ENCODE peak calls at places on chromosomes 1 and 21, in seven cellular contexts. O is AG04449; P is AG04450; X is CD8-positive, alpha-beta T cell; U is adipocyte; C is dorsolateral prefrontal cortex; Y is AG09309. A is an unnamed sample.

GRCh38 chr1:162605225-162605927 is 26.9 kb upstream of the DDR2 start:
- DNase-seq in X (no peak), P (peak; percentile 86), C (no peak), U (peak; percentile 90), Y (peak; percentile 86), O (peak; percentile 73), A (peak; percentile 92)

GRCh38 chr21:44874497-44875331 is 1.2 kb upstream of the PTTG1IP start:
- DNase-seq in X (peak; percentile 69), U (no peak), P (no peak), C (no peak), O (no peak), Y (no peak), A (no peak)

GRCh38 chr1:2003564-2004131 is at the start of gene CFAP74:
- DNase-seq in O (no peak), U (peak; percentile 8), Y (no peak), P (no peak), C (no peak), X (no peak), A (peak; percentile 3)

GRCh38 chr1:227889047-227889862 is 58.5 kb downstream of the WNT9A start:
- DNase-seq in P (no peak), U (no peak), Y (no peak), O (no peak), X (peak; percentile 47), C (peak; percentile 20), A (no peak)

GRCh38 chr1:61538228-61538627 is 186.7 kb downstream of the TM2D1 start:
- DNase-seq in P (no peak), O (no peak), C (no peak), U (no peak), X (no peak), Y (no peak), A (no peak)

GRCh38 chr1:18241932-18242331 is 134.3 kb downstream of the IGSF21 start:
- DNase-seq in O (no peak), X (no peak), Y (no peak), P (no peak), C (no peak), U (no peak), A (no peak)

GRCh38 chr1:4021895-4022268 is 121.8 kb upstream of the C1orf174 start:
- DNase-seq in U (no peak), X (no peak), P (no peak), C (no peak), O (no peak), Y (no peak), A (no peak)

GRCh38 chr1:27602510-27603319 is 1.2 kb downstream of the AHDC1 start:
- DNase-seq in O (no peak), Y (no peak), P (no peak), U (peak; percentile 85), X (no peak), C (no peak), A (no peak)

GRCh38 chr1:52059326-52059725 is 3.2 kb downstream of the BTF3L4 start:
- DNase-seq in Y (peak; percentile 32), O (no peak), X (no peak), P (no peak), C (no peak), U (peak; percentile 83), A (peak; percentile 10)

GRCh38 chr1:53435151-53435550 is 24.0 kb upstream of the DMRTB1 start:
- DNase-seq in O (no peak), Y (no peak), P (no peak), U (no peak), X (no peak), C (no peak), A (no peak)

GRCh38 chr1:101463195-101463594 is 226.4 kb downstream of the S1PR1 start:
- DNase-seq in P (no peak), X (no peak), U (no peak), C (no peak), O (no peak), Y (no peak), A (no peak)

GRCh38 chr1:6127587-6128163 is 52.4 kb downstream of the CHD5 start:
- DNase-seq in P (no peak), C (peak; percentile 38), Y (no peak), O (no peak), U (peak; percentile 72), X (peak; percentile 69), A (no peak)

GRCh38 chr21:41684381-41685245 is 82.2 kb downstream of the RIPK4 start:
- DNase-seq in P (peak; percentile 13), U (peak; percentile 65), Y (no peak), X (no peak), C (no peak), O (peak; percentile 23), A (peak; percentile 58)

GRCh38 chr1:29397256-29397590 is 160.9 kb downstream of the PTPRU start:
- DNase-seq in P (no peak), Y (no peak), O (no peak), C (no peak), X (peak; percentile 37), U (no peak), A (no peak)

GRCh38 chr1:232984577-232985425 is 34.4 kb downstream of the NTPCR start:
- DNase-seq in X (no peak), Y (no peak), P (no peak), U (no peak), C (peak; percentile 66), O (no peak), A (no peak)

GRCh38 chr1:185850366-185850765 is 116.2 kb downstream of the HMCN1 start:
- DNase-seq in P (no peak), U (no peak), C (no peak), Y (no peak), X (no peak), O (no peak), A (no peak)

GRCh38 chr1:234602334-234603220 is 7.4 kb downstream of the IRF2BP2 start:
- DNase-seq in U (peak; percentile 94), Y (peak; percentile 88), P (peak; percentile 86), O (peak; percentile 91), C (no peak), X (no peak), A (peak; percentile 89)

GRCh38 chr1:2287649-2288048 is 59.5 kb downstream of the SKI start:
- DNase-seq in O (no peak), P (no peak), X (no peak), C (no peak), U (no peak), Y (no peak), A (no peak)

DNA sequence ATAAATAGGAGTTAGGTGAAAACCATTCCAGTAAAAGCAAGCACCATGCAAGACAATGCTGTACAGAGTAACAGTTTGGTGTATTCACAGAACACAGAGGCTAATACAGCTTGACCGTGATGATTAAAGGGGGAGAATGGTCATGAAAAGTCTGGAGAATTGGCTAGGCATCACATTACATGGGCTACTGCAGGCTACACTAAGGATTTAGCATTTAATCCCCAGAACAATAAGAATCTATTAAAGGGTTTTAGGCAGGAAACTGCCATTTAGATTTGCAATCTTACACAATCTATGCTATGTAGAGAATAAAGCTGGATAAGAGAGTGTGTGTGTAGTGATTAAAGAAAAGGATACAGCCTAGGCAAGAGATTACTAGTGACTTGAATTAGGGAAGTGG is 30.6 kb downstream of the HFM1 start:
- DNase-seq in C (no peak), X (no peak), U (no peak), Y (no peak), P (no peak), O (no peak), A (no peak)
- H3K4me3 ChIP-seq in C (no peak overlapping the region), X (no peak overlapping the region), U (no peak overlapping the region), Y (no peak overlapping the region), P (no peak overlapping the region), O (no peak overlapping the region), A (no peak overlapping the region)

DNA sequence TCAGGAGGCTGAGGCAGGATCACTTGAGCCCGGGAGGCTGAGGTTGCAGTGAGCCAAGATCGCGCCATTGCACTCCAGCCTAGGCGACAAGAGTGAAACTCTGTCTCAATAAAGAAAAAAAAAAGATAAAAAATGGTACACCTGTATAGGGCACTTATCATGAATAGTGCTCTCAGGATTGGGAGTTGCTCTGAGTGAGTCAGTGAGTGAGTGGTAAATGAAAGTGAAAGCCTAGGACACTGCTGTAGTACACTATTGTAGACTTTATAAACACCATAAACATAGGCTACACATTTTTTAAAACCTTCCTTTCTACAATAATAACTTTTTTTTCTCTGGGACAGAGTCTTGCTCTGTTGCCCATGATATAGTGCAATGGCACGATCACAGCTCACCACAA is 16.8 kb downstream of the PHTF1 start:
- DNase-seq in X (no peak), P (no peak), Y (no peak), U (no peak), C (no peak), O (no peak), A (no peak)
- H3K4me3 ChIP-seq in X (no peak overlapping the region), P (no peak overlapping the region), Y (no peak overlapping the region), U (no peak overlapping the region), C (no peak overlapping the region), O (no peak overlapping the region), A (no peak overlapping the region)

DNA sequence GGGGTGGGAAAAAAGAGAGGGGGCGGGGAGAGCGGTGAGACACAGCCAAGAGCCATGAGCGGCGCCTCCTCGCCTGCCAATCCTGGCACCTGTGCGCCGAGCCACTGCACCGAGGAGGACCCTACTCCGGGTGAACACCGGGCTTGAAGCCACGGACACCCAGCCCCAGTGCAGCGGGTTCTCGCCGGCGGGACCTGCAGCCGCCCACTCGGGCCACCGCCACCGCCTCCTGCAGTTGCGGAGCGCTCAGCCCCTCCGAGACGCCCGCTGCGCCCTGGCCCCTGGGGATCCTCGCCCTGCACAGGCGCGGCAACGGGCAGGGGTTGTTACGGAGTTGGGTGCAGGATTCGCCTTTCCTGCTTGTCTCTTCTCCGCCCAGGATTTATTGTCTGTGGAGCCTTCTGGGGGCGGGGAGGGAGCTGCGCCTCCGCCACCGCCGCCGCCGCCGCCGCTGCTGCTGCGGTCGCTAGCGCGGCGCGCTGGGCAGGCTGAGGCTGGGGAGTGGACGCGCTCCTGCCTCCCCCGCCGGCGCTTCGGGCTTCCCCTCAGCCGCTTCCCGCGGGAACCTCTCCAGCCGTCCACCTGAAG is at the start of gene LRRC7:
- DNase-seq in O (no peak), U (peak; percentile 34), X (no peak), Y (no peak), C (peak; percentile 40), P (no peak), A (no peak)
- H3K4me3 ChIP-seq in O (peak within 1 kb of the TSS; percentile 37), U (peak within 1 kb of the TSS; percentile 77), X (peak within 1 kb of the TSS; percentile 15), Y (peak within 1 kb of the TSS; percentile 35), C (peak within 1 kb of the TSS; percentile 70), P (peak within 1 kb of the TSS; percentile 41), A (peak within 1 kb of the TSS; percentile 49)

GRCh38 chr1:183806086-183806485 is 1.2 kb downstream of the RGL1 start:
- DNase-seq in Y (no peak), P (no peak), U (peak; percentile 62), X (no peak), C (no peak), O (no peak), A (no peak)

GRCh38 chr1:183808296-183809027 is 3.5 kb downstream of the RGL1 start:
- DNase-seq in X (no peak), C (no peak), Y (no peak), U (peak; percentile 59), O (no peak), P (no peak), A (no peak)

GRCh38 chr1:183804916-183805734 is at the start of gene RGL1:
- DNase-seq in X (no peak), U (peak; percentile 94), P (no peak), Y (no peak), C (peak; percentile 67), O (no peak), A (peak; percentile 33)

GRCh38 chr1:183807549-183808168 is 2.7 kb downstream of the RGL1 start:
- DNase-seq in Y (no peak), U (peak; percentile 64), P (no peak), C (no peak), X (no peak), O (no peak), A (peak; percentile 31)

DNA sequence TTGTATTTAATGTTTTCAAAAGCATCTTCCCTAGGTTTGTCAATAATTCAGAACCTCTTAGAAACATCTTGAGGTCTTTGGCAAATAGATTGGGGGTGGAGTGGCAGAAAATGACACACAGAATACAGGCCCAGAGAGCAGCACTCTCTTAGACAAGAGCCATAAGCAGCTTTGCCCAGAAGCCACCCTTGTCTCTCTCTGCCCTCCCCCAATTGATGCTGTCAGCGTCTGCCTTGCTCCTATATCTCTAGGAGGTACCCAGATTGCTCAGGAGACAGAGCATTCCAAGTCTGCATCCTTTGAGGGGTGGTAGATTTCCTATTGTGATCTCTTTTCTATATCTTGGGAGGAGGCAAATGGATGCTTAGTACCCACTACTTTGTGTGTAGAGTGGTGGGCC is 1.7 kb downstream of the RGL1 start:
- DNase-seq in C (no peak), O (no peak), P (no peak), U (peak; percentile 28), X (no peak), Y (no peak), A (no peak)
- H3K4me3 ChIP-seq in C (peak overlapping the region; percentile 67), O (no peak overlapping the region), P (peak overlapping the region; percentile 60), U (peak overlapping the region; percentile 95), X (no peak overlapping the region), Y (no peak overlapping the region), A (peak overlapping the region; percentile 72)

A was measured in skeletal muscle cell.